ENCODE peak calls at places on chromosomes 4 and X, in four cellular contexts. P is stimulated activated CD4-positive, alpha-beta T cell treated with anti-CD3 and anti-CD28 coated beads, Interleukin-15, amount 100 ng/mL, for 1 hour; U is NCI-H774; G is HS-5. F is an unnamed sample.

GRCh38 chr4:27094224-27094623 is 233.6 kb downstream of the STIM2 start:
- DNase-seq in P (no peak), U (no peak), G (no peak), F (no peak)

GRCh38 chr4:15707363-15707715 is 4.5 kb downstream of the BST1 start:
- DNase-seq in P (no peak), U (no peak), G (no peak), F (no peak)

GRCh38 chr4:26021417-26022345 is 107.7 kb downstream of the SMIM20 start:
- DNase-seq in P (no peak), U (peak), G (no peak), F (no peak)

GRCh38 chrX:40531056-40531826 is 49.5 kb upstream of the ATP6AP2 start:
- DNase-seq in P (no peak), U (no peak), G (no peak), F (no peak)

GRCh38 chr4:40621592-40622512 is 7.8 kb downstream of the RBM47 start:
- DNase-seq in P (no peak), U (peak), G (peak), F (peak)

GRCh38 chr4:10578027-10578426 is 106.5 kb downstream of the CLNK start:
- DNase-seq in P (no peak), U (no peak), G (no peak), F (no peak)

GRCh38 chr4:168884251-168885124 is 125.6 kb downstream of the CBR4 start:
- DNase-seq in P (no peak), U (peak), G (no peak), F (no peak)

GRCh38 chrX:73922856-73923429 is 359.9 kb downstream of the CHIC1 start:
- DNase-seq in P (no peak), U (no peak), G (no peak), F (no peak)

GRCh38 chr4:7247521-7247920 is 55.2 kb downstream of the SORCS2 start:
- DNase-seq in P (no peak), U (no peak), G (no peak), F (no peak)

GRCh38 chr4:122914292-122914904 is 8.0 kb downstream of the NUDT6 start:
- DNase-seq in P (no peak), U (no peak), G (no peak), F (no peak)

GRCh38 chr4:118746251-118746919 is 61.2 kb downstream of the METTL14 start:
- DNase-seq in P (no peak), U (no peak), G (no peak), F (peak)

GRCh38 chr4:142567199-142567598 is 278.9 kb downstream of the INPP4B start:
- DNase-seq in P (peak), U (no peak), G (no peak), F (no peak)

GRCh38 chr4:147118523-147118922 is 172.9 kb upstream of the TTC29 start:
- DNase-seq in P (no peak), U (no peak), G (no peak), F (no peak)

GRCh38 chrX:38859602-38860001 is 58.3 kb downstream of the MID1IP1 start:
- DNase-seq in P (no peak), U (no peak), G (no peak), F (no peak)

GRCh38 chr4:86818845-86819244 is 30.3 kb downstream of the SLC10A6 start:
- DNase-seq in P (no peak), U (no peak), G (no peak), F (no peak)

GRCh38 chrX:43557792-43558191 is 98.3 kb upstream of the MAOA start:
- DNase-seq in P (no peak), U (peak), G (peak), F (peak)

GRCh38 chr4:87521757-87522374 is 7.3 kb downstream of the SPARCL1 start:
- DNase-seq in P (no peak), U (no peak), G (no peak), F (no peak)

GRCh38 chr4:188370781-188371180 is 231.5 kb downstream of the TRIML1 start:
- DNase-seq in P (no peak), U (no peak), G (no peak), F (no peak)

F was measured in breast epithelium.